ENCODE peak calls at places on chromosome 2, in four cellular contexts. One of them, this sample, is unnamed.

GRCh38 chr2:196481323-196481695 is 158.2 kb upstream of the CCDC150 start:
- DNase-seq in activated T-cell treated with anti-CD3 and anti-CD28 coated beads, Interleukin-2, amount 50 U/mL, for 72 hours: no peak
- DNase-seq in retina: no peak
- DNase-seq in activated CD4-positive, alpha-beta T cell treated with anti-CD3 and anti-CD28 coated beads, Interleukin-2, amount 10 ng/mL, durations not matched to agents 7 days and 5 days: no peak
- DNase-seq in this sample: no peak

GRCh38 chr2:180374502-180375281 is 367.6 kb upstream of the CWC22 start:
- DNase-seq in activated CD4-positive, alpha-beta T cell treated with anti-CD3 and anti-CD28 coated beads, Interleukin-2, amount 10 ng/mL, durations not matched to agents 7 days and 5 days: no peak
- DNase-seq in retina: no peak
- DNase-seq in activated T-cell treated with anti-CD3 and anti-CD28 coated beads, Interleukin-2, amount 50 U/mL, for 72 hours: no peak
- DNase-seq in this sample: no peak

GRCh38 chr2:57141269-57141668 is 905.3 kb upstream of the VRK2 start:
- DNase-seq in activated T-cell treated with anti-CD3 and anti-CD28 coated beads, Interleukin-2, amount 50 U/mL, for 72 hours: no peak
- DNase-seq in retina: no peak
- DNase-seq in activated CD4-positive, alpha-beta T cell treated with anti-CD3 and anti-CD28 coated beads, Interleukin-2, amount 10 ng/mL, durations not matched to agents 7 days and 5 days: no peak
- DNase-seq in this sample: no peak

GRCh38 chr2:17517481-17518211 is 594 bp downstream of the RAD51AP2 start:
- DNase-seq in retina: no peak
- DNase-seq in activated CD4-positive, alpha-beta T cell treated with anti-CD3 and anti-CD28 coated beads, Interleukin-2, amount 10 ng/mL, durations not matched to agents 7 days and 5 days: no peak
- DNase-seq in activated T-cell treated with anti-CD3 and anti-CD28 coated beads, Interleukin-2, amount 50 U/mL, for 72 hours: no peak
- DNase-seq in this sample: no peak

GRCh38 chr2:4662161-4662779 is 958.9 kb downstream of the DCDC2C start:
- DNase-seq in retina: no peak
- DNase-seq in activated T-cell treated with anti-CD3 and anti-CD28 coated beads, Interleukin-2, amount 50 U/mL, for 72 hours: no peak
- DNase-seq in activated CD4-positive, alpha-beta T cell treated with anti-CD3 and anti-CD28 coated beads, Interleukin-2, amount 10 ng/mL, durations not matched to agents 7 days and 5 days: no peak
- DNase-seq in this sample: no peak

GRCh38 chr2:8049111-8049720 is 632.6 kb upstream of the ID2 start:
- DNase-seq in activated T-cell treated with anti-CD3 and anti-CD28 coated beads, Interleukin-2, amount 50 U/mL, for 72 hours: no peak
- DNase-seq in retina: no peak
- DNase-seq in activated CD4-positive, alpha-beta T cell treated with anti-CD3 and anti-CD28 coated beads, Interleukin-2, amount 10 ng/mL, durations not matched to agents 7 days and 5 days: no peak
- DNase-seq in this sample: no peak

GRCh38 chr2:56077352-56077915 is 106.4 kb upstream of the CCDC85A start:
- DNase-seq in activated T-cell treated with anti-CD3 and anti-CD28 coated beads, Interleukin-2, amount 50 U/mL, for 72 hours: peak; percentile 2
- DNase-seq in activated CD4-positive, alpha-beta T cell treated with anti-CD3 and anti-CD28 coated beads, Interleukin-2, amount 10 ng/mL, durations not matched to agents 7 days and 5 days: no peak
- DNase-seq in retina: no peak
- DNase-seq in this sample: peak; percentile 33

GRCh38 chr2:214192711-214193110 is 218.1 kb upstream of the VWC2L start:
- DNase-seq in activated T-cell treated with anti-CD3 and anti-CD28 coated beads, Interleukin-2, amount 50 U/mL, for 72 hours: no peak
- DNase-seq in retina: no peak
- DNase-seq in activated CD4-positive, alpha-beta T cell treated with anti-CD3 and anti-CD28 coated beads, Interleukin-2, amount 10 ng/mL, durations not matched to agents 7 days and 5 days: no peak
- DNase-seq in this sample: no peak

GRCh38 chr2:196827356-196827755 is 18.2 kb upstream of the C2orf66 start:
- DNase-seq in activated T-cell treated with anti-CD3 and anti-CD28 coated beads, Interleukin-2, amount 50 U/mL, for 72 hours: no peak
- DNase-seq in retina: no peak
- DNase-seq in activated CD4-positive, alpha-beta T cell treated with anti-CD3 and anti-CD28 coated beads, Interleukin-2, amount 10 ng/mL, durations not matched to agents 7 days and 5 days: no peak
- DNase-seq in this sample: no peak

GRCh38 chr2:86492057-86492456 is 50.9 kb downstream of the KDM3A start:
- DNase-seq in activated CD4-positive, alpha-beta T cell treated with anti-CD3 and anti-CD28 coated beads, Interleukin-2, amount 10 ng/mL, durations not matched to agents 7 days and 5 days: no peak
- DNase-seq in activated T-cell treated with anti-CD3 and anti-CD28 coated beads, Interleukin-2, amount 50 U/mL, for 72 hours: no peak
- DNase-seq in retina: no peak
- DNase-seq in this sample: no peak

GRCh38 chr2:219142329-219142728 is 18.3 kb downstream of the NHEJ1 start:
- DNase-seq in retina: no peak
- DNase-seq in activated T-cell treated with anti-CD3 and anti-CD28 coated beads, Interleukin-2, amount 50 U/mL, for 72 hours: no peak
- DNase-seq in activated CD4-positive, alpha-beta T cell treated with anti-CD3 and anti-CD28 coated beads, Interleukin-2, amount 10 ng/mL, durations not matched to agents 7 days and 5 days: no peak
- DNase-seq in this sample: no peak

GRCh38 chr2:23915327-23915726 is 11.6 kb downstream of the ATAD2B start:
- DNase-seq in retina: no peak
- DNase-seq in activated T-cell treated with anti-CD3 and anti-CD28 coated beads, Interleukin-2, amount 50 U/mL, for 72 hours: no peak
- DNase-seq in activated CD4-positive, alpha-beta T cell treated with anti-CD3 and anti-CD28 coated beads, Interleukin-2, amount 10 ng/mL, durations not matched to agents 7 days and 5 days: no peak
- DNase-seq in this sample: no peak

GRCh38 chr2:177731384-177731783 is 338.8 kb downstream of the AGPS start:
- DNase-seq in retina: no peak
- DNase-seq in activated CD4-positive, alpha-beta T cell treated with anti-CD3 and anti-CD28 coated beads, Interleukin-2, amount 10 ng/mL, durations not matched to agents 7 days and 5 days: no peak
- DNase-seq in activated T-cell treated with anti-CD3 and anti-CD28 coated beads, Interleukin-2, amount 50 U/mL, for 72 hours: no peak
- DNase-seq in this sample: no peak

GRCh38 chr2:164786787-164787186 is 54.8 kb downstream of the COBLL1 start:
- DNase-seq in retina: no peak
- DNase-seq in activated CD4-positive, alpha-beta T cell treated with anti-CD3 and anti-CD28 coated beads, Interleukin-2, amount 10 ng/mL, durations not matched to agents 7 days and 5 days: no peak
- DNase-seq in activated T-cell treated with anti-CD3 and anti-CD28 coated beads, Interleukin-2, amount 50 U/mL, for 72 hours: no peak
- DNase-seq in this sample: no peak

GRCh38 chr2:42809131-42809875 is 16.9 kb upstream of the HAAO start:
- DNase-seq in activated T-cell treated with anti-CD3 and anti-CD28 coated beads, Interleukin-2, amount 50 U/mL, for 72 hours: no peak
- DNase-seq in retina: peak; percentile 76
- DNase-seq in activated CD4-positive, alpha-beta T cell treated with anti-CD3 and anti-CD28 coated beads, Interleukin-2, amount 10 ng/mL, durations not matched to agents 7 days and 5 days: no peak
- DNase-seq in this sample: no peak

GRCh38 chr2:437772-438393 is 150.0 kb upstream of the ALKAL2 start:
- DNase-seq in activated T-cell treated with anti-CD3 and anti-CD28 coated beads, Interleukin-2, amount 50 U/mL, for 72 hours: peak; percentile 56
- DNase-seq in activated CD4-positive, alpha-beta T cell treated with anti-CD3 and anti-CD28 coated beads, Interleukin-2, amount 10 ng/mL, durations not matched to agents 7 days and 5 days: peak; percentile 82
- DNase-seq in retina: no peak
- DNase-seq in this sample: peak; percentile 91

GRCh38 chr2:60674524-60675165 is 81.4 kb upstream of the PAPOLG start:
- DNase-seq in retina: peak; percentile 82
- DNase-seq in activated CD4-positive, alpha-beta T cell treated with anti-CD3 and anti-CD28 coated beads, Interleukin-2, amount 10 ng/mL, durations not matched to agents 7 days and 5 days: peak; percentile 81
- DNase-seq in activated T-cell treated with anti-CD3 and anti-CD28 coated beads, Interleukin-2, amount 50 U/mL, for 72 hours: peak; percentile 82
- DNase-seq in this sample: peak; percentile 55

This sample was measured in Jurkat, Clone E6-1.